ENCODE peak calls at places on chromosomes 13 and 19, in five cellular contexts. One of them, this sample, is unnamed.

GRCh38 chr13:24406524-24406923 is 97.1 kb downstream of the C1QTNF9 start:
- DNase-seq in naive thymus-derived CD4-positive, alpha-beta T cell: no peak
- DNase-seq in RWPE1: no peak
- DNase-seq in uterus: no peak
- DNase-seq in endothelial cell of umbilical vein: no peak
- DNase-seq in this sample: no peak

GRCh38 chr19:41626278-41626677 is 596 bp downstream of the CEACAM4 start:
- DNase-seq in uterus: no peak
- DNase-seq in naive thymus-derived CD4-positive, alpha-beta T cell: no peak
- DNase-seq in RWPE1: no peak
- DNase-seq in endothelial cell of umbilical vein: no peak
- DNase-seq in this sample: no peak

GRCh38 chr13:29925457-29925856 is 75.0 kb upstream of the UBL3 start:
- DNase-seq in endothelial cell of umbilical vein: peak; percentile 2
- DNase-seq in uterus: peak; percentile 73
- DNase-seq in naive thymus-derived CD4-positive, alpha-beta T cell: no peak
- DNase-seq in RWPE1: peak; percentile 60
- DNase-seq in this sample: peak; percentile 81

GRCh38 chr19:7833225-7834156 is 3.5 kb downstream of the EVI5L start:
- DNase-seq in RWPE1: peak; percentile 91
- DNase-seq in uterus: no peak
- DNase-seq in endothelial cell of umbilical vein: no peak
- DNase-seq in naive thymus-derived CD4-positive, alpha-beta T cell: no peak
- DNase-seq in this sample: no peak

GRCh38 chr19:55638864-55639359 is 1.9 kb upstream of the ZNF580 start:
- DNase-seq in RWPE1: no peak
- DNase-seq in naive thymus-derived CD4-positive, alpha-beta T cell: peak; percentile 52
- DNase-seq in endothelial cell of umbilical vein: no peak
- DNase-seq in uterus: no peak
- DNase-seq in this sample: peak; percentile 78

GRCh38 chr13:72638059-72638815 is 89.2 kb downstream of the MZT1 start:
- DNase-seq in uterus: no peak
- DNase-seq in endothelial cell of umbilical vein: no peak
- DNase-seq in naive thymus-derived CD4-positive, alpha-beta T cell: no peak
- DNase-seq in RWPE1: peak; percentile 73
- DNase-seq in this sample: no peak

GRCh38 chr19:46031781-46032596 is 8.8 kb downstream of the IGFL4 start:
- DNase-seq in endothelial cell of umbilical vein: no peak
- DNase-seq in RWPE1: no peak
- DNase-seq in uterus: no peak
- DNase-seq in naive thymus-derived CD4-positive, alpha-beta T cell: no peak
- DNase-seq in this sample: peak; percentile 51

GRCh38 chr19:1247747-1248453 is 483 bp upstream of the MIDN start:
- DNase-seq in naive thymus-derived CD4-positive, alpha-beta T cell: peak; percentile 57
- DNase-seq in endothelial cell of umbilical vein: peak; percentile 90
- DNase-seq in uterus: no peak
- DNase-seq in RWPE1: no peak
- DNase-seq in this sample: peak; percentile 87

GRCh38 chr19:42762782-42763181 is 2.7 kb downstream of the PSG8 start:
- DNase-seq in naive thymus-derived CD4-positive, alpha-beta T cell: no peak
- DNase-seq in uterus: no peak
- DNase-seq in endothelial cell of umbilical vein: no peak
- DNase-seq in RWPE1: no peak
- DNase-seq in this sample: no peak

GRCh38 chr19:2756477-2756876 is 16.7 kb upstream of the SLC39A3 start:
- DNase-seq in endothelial cell of umbilical vein: no peak
- DNase-seq in uterus: no peak
- DNase-seq in RWPE1: no peak
- DNase-seq in naive thymus-derived CD4-positive, alpha-beta T cell: no peak
- DNase-seq in this sample: no peak

GRCh38 chr13:60435762-60436374 is 38.8 kb downstream of the TDRD3 start:
- DNase-seq in endothelial cell of umbilical vein: no peak
- DNase-seq in naive thymus-derived CD4-positive, alpha-beta T cell: no peak
- DNase-seq in RWPE1: no peak
- DNase-seq in uterus: no peak
- DNase-seq in this sample: no peak

GRCh38 chr19:6611441-6611852 is 20.5 kb upstream of the CD70 start:
- DNase-seq in RWPE1: peak; percentile 27
- DNase-seq in naive thymus-derived CD4-positive, alpha-beta T cell: no peak
- DNase-seq in endothelial cell of umbilical vein: no peak
- DNase-seq in uterus: no peak
- DNase-seq in this sample: no peak

GRCh38 chr19:28218728-28219127 is 994.2 kb downstream of the UQCRFS1 start:
- DNase-seq in naive thymus-derived CD4-positive, alpha-beta T cell: no peak
- DNase-seq in uterus: no peak
- DNase-seq in endothelial cell of umbilical vein: no peak
- DNase-seq in RWPE1: no peak
- DNase-seq in this sample: no peak

GRCh38 chr19:10333758-10334339 is 520 bp upstream of the RAVER1 start:
- DNase-seq in endothelial cell of umbilical vein: no peak
- DNase-seq in uterus: no peak
- DNase-seq in naive thymus-derived CD4-positive, alpha-beta T cell: no peak
- DNase-seq in RWPE1: peak; percentile 34
- DNase-seq in this sample: no peak

GRCh38 chr19:50710094-50710493 is 9.5 kb downstream of the SHANK1 start:
- DNase-seq in RWPE1: no peak
- DNase-seq in uterus: no peak
- DNase-seq in endothelial cell of umbilical vein: no peak
- DNase-seq in naive thymus-derived CD4-positive, alpha-beta T cell: no peak
- DNase-seq in this sample: no peak

GRCh38 chr13:35600137-35600536 is 123.6 kb upstream of the MAB21L1 start:
- DNase-seq in RWPE1: no peak
- DNase-seq in endothelial cell of umbilical vein: no peak
- DNase-seq in naive thymus-derived CD4-positive, alpha-beta T cell: no peak
- DNase-seq in uterus: no peak
- DNase-seq in this sample: no peak

GRCh38 chr13:35597451-35597850 is 121.0 kb upstream of the MAB21L1 start:
- DNase-seq in uterus: no peak
- DNase-seq in naive thymus-derived CD4-positive, alpha-beta T cell: no peak
- DNase-seq in RWPE1: no peak
- DNase-seq in endothelial cell of umbilical vein: peak; percentile 2
- DNase-seq in this sample: no peak

GRCh38 chr13:35598233-35598632 is 121.7 kb upstream of the MAB21L1 start:
- DNase-seq in naive thymus-derived CD4-positive, alpha-beta T cell: no peak
- DNase-seq in RWPE1: no peak
- DNase-seq in endothelial cell of umbilical vein: peak; percentile 75
- DNase-seq in uterus: no peak
- DNase-seq in this sample: no peak

GRCh38 chr13:35599385-35599784 is 122.9 kb upstream of the MAB21L1 start:
- DNase-seq in RWPE1: peak; percentile 2
- DNase-seq in naive thymus-derived CD4-positive, alpha-beta T cell: no peak
- DNase-seq in uterus: no peak
- DNase-seq in endothelial cell of umbilical vein: no peak
- DNase-seq in this sample: no peak

GRCh38 chr13:35598790-35599369 is 122.4 kb upstream of the MAB21L1 start:
- DNase-seq in RWPE1: no peak
- DNase-seq in naive thymus-derived CD4-positive, alpha-beta T cell: no peak
- DNase-seq in endothelial cell of umbilical vein: peak; percentile 32
- DNase-seq in uterus: no peak
- DNase-seq in this sample: no peak
- H3K27ac ChIP-seq in RWPE1: no peak overlapping the region
- H3K27ac ChIP-seq in naive thymus-derived CD4-positive, alpha-beta T cell: no peak overlapping the region
- H3K27ac ChIP-seq in endothelial cell of umbilical vein: no peak overlapping the region
- H3K27ac ChIP-seq in uterus: no peak overlapping the region
- H3K27ac ChIP-seq in this sample: no peak overlapping the region

DNA sequence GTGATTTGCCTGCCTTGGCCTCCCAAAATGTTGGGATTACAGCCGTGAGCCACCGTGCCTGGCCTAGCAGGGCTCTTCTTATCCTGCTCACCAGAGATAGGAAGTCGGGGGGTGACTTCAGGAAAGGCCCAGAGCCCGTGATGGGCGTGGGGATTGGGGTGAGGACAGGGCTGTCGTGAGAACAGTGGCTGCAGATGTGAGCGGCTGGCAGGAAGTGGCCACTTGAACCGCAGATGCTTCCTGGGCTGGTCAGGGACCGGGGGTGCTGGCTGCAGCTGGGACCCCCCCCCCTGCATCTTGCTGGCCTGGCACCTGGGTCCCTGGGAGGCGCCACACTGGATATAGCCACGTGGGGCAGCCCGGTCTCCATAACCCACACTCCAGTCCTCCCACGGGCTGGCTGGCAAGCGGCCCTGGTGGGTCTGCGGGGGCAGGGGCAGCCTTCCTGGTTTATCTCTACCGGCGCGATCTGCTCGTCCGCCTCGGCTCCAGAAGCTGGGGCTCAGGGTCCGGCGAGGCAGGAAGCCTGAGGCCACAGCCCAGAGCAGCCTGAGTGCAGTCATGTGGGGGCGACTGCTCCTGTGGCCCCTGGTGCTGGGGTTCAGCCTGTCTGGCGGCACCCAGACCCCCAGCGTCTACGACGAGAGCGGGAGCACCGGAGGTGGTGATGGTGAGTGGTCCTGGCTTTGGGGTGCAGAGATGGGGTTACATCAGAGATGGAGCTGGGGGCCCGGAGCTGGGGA is at the start of gene F2RL3:
- DNase-seq in endothelial cell of umbilical vein: peak; percentile 73
- DNase-seq in uterus: peak; percentile 70
- DNase-seq in naive thymus-derived CD4-positive, alpha-beta T cell: no peak
- DNase-seq in RWPE1: no peak
- DNase-seq in this sample: no peak
- H3K27ac ChIP-seq in endothelial cell of umbilical vein: peak within 1 kb of the TSS; percentile 40
- H3K27ac ChIP-seq in uterus: peak within 1 kb of the TSS; percentile 67
- H3K27ac ChIP-seq in naive thymus-derived CD4-positive, alpha-beta T cell: no peak within 1 kb of the TSS
- H3K27ac ChIP-seq in RWPE1: peak within 1 kb of the TSS; percentile 94
- H3K27ac ChIP-seq in this sample: no peak within 1 kb of the TSS

GRCh38 chr19:34275705-34276104 is 21.4 kb downstream of the GARRE1 start:
- DNase-seq in endothelial cell of umbilical vein: no peak
- DNase-seq in uterus: no peak
- DNase-seq in RWPE1: no peak
- DNase-seq in naive thymus-derived CD4-positive, alpha-beta T cell: no peak
- DNase-seq in this sample: no peak

GRCh38 chr19:34274284-34274826 is 20.0 kb downstream of the GARRE1 start:
- DNase-seq in uterus: no peak
- DNase-seq in RWPE1: no peak
- DNase-seq in naive thymus-derived CD4-positive, alpha-beta T cell: no peak
- DNase-seq in endothelial cell of umbilical vein: no peak
- DNase-seq in this sample: no peak

GRCh38 chr19:34269968-34270621 is 15.7 kb downstream of the GARRE1 start:
- DNase-seq in endothelial cell of umbilical vein: peak; percentile 99
- DNase-seq in uterus: peak; percentile 24
- DNase-seq in naive thymus-derived CD4-positive, alpha-beta T cell: peak; percentile 91
- DNase-seq in RWPE1: peak; percentile 61
- DNase-seq in this sample: peak; percentile 81

GRCh38 chr19:34274827-34275625 is 20.7 kb downstream of the GARRE1 start:
- DNase-seq in endothelial cell of umbilical vein: peak; percentile 69
- DNase-seq in uterus: no peak
- DNase-seq in RWPE1: peak; percentile 41
- DNase-seq in naive thymus-derived CD4-positive, alpha-beta T cell: no peak
- DNase-seq in this sample: no peak

DNA sequence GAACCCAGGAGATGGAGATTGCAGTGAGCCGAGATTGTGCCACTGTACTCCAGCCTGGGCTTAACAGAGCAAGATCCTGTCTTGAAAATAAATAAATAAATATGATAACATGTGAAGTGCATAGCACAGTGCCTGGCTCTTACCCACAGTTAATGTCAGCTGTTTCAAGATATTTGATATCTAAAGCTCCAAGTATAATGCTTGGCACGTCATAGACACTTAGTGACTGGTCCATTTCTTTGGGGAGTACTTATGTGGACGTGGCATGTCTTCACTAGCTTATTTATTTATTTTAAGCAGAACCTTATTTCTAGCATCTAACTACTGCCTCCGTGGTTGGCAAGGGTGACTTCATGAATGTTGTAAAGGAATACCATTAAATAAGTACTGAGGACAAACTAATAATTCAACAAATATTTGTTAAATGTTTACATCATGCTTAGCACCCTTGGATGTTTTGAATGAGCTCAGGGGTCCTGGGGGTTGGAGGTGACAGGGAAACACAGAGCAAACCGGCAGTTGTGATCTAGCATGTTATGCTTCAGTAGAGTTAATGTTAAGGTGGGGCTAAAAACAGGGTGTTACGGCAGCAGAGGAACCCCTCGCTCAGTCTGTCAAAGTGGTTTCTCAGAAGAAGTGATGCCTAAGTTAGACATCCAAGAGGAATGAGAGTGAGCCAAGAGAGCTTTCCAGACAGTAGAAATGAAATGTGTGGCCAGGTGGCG is 18.9 kb downstream of the GARRE1 start:
- DNase-seq in RWPE1: no peak
- DNase-seq in uterus: no peak
- DNase-seq in endothelial cell of umbilical vein: no peak
- DNase-seq in naive thymus-derived CD4-positive, alpha-beta T cell: no peak
- DNase-seq in this sample: no peak
- H3K27ac ChIP-seq in RWPE1: no peak overlapping the region
- H3K27ac ChIP-seq in uterus: no peak overlapping the region
- H3K27ac ChIP-seq in endothelial cell of umbilical vein: peak overlapping the region; percentile 93
- H3K27ac ChIP-seq in naive thymus-derived CD4-positive, alpha-beta T cell: peak overlapping the region; percentile 84
- H3K27ac ChIP-seq in this sample: peak overlapping the region; percentile 12

GRCh38 chr19:49680473-49681351 is 3.6 kb downstream of the PRMT1 start:
- DNase-seq in naive thymus-derived CD4-positive, alpha-beta T cell: peak; percentile 92
- DNase-seq in endothelial cell of umbilical vein: peak; percentile 89
- DNase-seq in RWPE1: peak; percentile 89
- DNase-seq in uterus: peak; percentile 94
- DNase-seq in this sample: peak; percentile 92

GRCh38 chr19:49677901-49678674 is 1.0 kb downstream of the PRMT1 start:
- DNase-seq in RWPE1: peak; percentile 65
- DNase-seq in uterus: peak; percentile 75
- DNase-seq in endothelial cell of umbilical vein: peak; percentile 77
- DNase-seq in naive thymus-derived CD4-positive, alpha-beta T cell: peak; percentile 82
- DNase-seq in this sample: peak; percentile 91

GRCh38 chr19:49679832-49680472 is 2.9 kb downstream of the PRMT1 start:
- DNase-seq in endothelial cell of umbilical vein: no peak
- DNase-seq in uterus: no peak
- DNase-seq in RWPE1: no peak
- DNase-seq in naive thymus-derived CD4-positive, alpha-beta T cell: no peak
- DNase-seq in this sample: no peak

GRCh38 chr19:49677232-49677881 is at the start of gene PRMT1:
- DNase-seq in endothelial cell of umbilical vein: no peak
- DNase-seq in naive thymus-derived CD4-positive, alpha-beta T cell: peak; percentile 72
- DNase-seq in RWPE1: no peak
- DNase-seq in uterus: no peak
- DNase-seq in this sample: peak; percentile 85

DNA sequence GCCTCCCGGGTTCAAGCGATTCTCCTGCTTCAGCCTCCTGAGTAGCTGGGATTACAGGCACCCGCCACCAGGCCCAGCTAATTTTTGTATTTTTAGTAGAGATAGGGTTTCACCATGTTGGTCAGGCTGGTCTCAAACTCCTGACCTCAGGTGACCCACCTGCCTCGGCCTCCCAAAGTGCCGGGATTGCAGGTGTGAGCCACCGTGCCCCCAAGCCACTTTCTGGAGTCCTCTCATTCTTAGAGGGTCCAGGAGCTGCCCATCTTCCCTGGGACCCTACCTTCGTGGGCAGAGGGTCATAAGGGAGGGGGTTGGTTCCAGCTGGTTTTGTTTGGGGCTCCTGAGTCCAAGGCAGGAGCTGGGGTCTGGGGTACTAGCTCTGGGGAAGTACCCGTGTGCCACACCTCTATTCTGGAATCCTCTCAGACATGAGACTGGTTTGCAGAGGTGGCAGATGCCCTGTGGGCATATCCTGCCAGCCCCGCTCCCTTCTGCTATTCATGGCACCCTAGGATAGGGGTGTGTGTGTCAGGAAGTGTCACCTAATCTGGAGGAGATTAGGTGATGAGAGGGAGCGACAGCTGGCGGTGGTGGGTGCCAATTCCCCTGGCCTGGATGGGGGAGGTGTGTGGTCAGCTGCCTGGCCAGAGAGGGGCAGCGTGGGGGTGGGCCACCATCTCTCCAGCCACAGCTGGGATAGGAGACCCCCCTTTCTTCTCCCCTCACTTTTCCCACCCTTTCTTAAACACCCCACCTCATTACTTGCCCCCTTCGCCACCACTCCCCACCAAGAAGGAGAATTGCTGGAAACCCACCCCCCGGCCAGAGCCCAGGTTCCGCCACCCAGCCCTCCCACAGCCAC is 2.1 kb downstream of the PRMT1 start:
- DNase-seq in RWPE1: no peak
- DNase-seq in uterus: no peak
- DNase-seq in naive thymus-derived CD4-positive, alpha-beta T cell: no peak
- DNase-seq in endothelial cell of umbilical vein: no peak
- DNase-seq in this sample: no peak
- H3K27ac ChIP-seq in RWPE1: peak overlapping the region; percentile 88
- H3K27ac ChIP-seq in uterus: peak overlapping the region; percentile 65
- H3K27ac ChIP-seq in naive thymus-derived CD4-positive, alpha-beta T cell: peak overlapping the region; percentile 71
- H3K27ac ChIP-seq in endothelial cell of umbilical vein: no peak overlapping the region
- H3K27ac ChIP-seq in this sample: no peak overlapping the region